ENCODE peak calls at places on chromosome 16, in eight cellular contexts. One of them, this sample, is unnamed.

GRCh38 chr16:74716355-74716754 is 15.7 kb upstream of the MLKL start:
- DNase-seq in PC-9: no peak
- DNase-seq in ascending aorta: no peak
- DNase-seq in esophagus squamous epithelium: no peak
- DNase-seq in A549: no peak
- DNase-seq in heart right ventricle: no peak
- DNase-seq in gastrocnemius medialis: no peak
- DNase-seq in mammary epithelial cell: no peak
- DNase-seq in this sample: no peak

GRCh38 chr16:55480228-55480655 is 1.2 kb downstream of the MMP2 start:
- DNase-seq in PC-9: peak; percentile 55
- DNase-seq in ascending aorta: peak; percentile 91
- DNase-seq in esophagus squamous epithelium: no peak
- DNase-seq in A549: no peak
- DNase-seq in heart right ventricle: peak; percentile 87
- DNase-seq in gastrocnemius medialis: peak; percentile 79
- DNase-seq in mammary epithelial cell: peak; percentile 59
- DNase-seq in this sample: no peak

GRCh38 chr16:66858740-66859396 is 14.7 kb downstream of the CA7 start:
- DNase-seq in PC-9: peak; percentile 76
- DNase-seq in ascending aorta: no peak
- DNase-seq in esophagus squamous epithelium: no peak
- DNase-seq in A549: no peak
- DNase-seq in heart right ventricle: peak; percentile 74
- DNase-seq in gastrocnemius medialis: peak; percentile 82
- DNase-seq in mammary epithelial cell: peak; percentile 52
- DNase-seq in this sample: no peak

GRCh38 chr16:68074850-68075249 is 10.3 kb upstream of the NFATC3 start:
- DNase-seq in PC-9: no peak
- DNase-seq in ascending aorta: no peak
- DNase-seq in esophagus squamous epithelium: peak; percentile 29
- DNase-seq in A549: no peak
- DNase-seq in heart right ventricle: no peak
- DNase-seq in gastrocnemius medialis: no peak
- DNase-seq in mammary epithelial cell: no peak
- DNase-seq in this sample: no peak

GRCh38 chr16:22321340-22322001 is 24.3 kb downstream of the POLR3E start:
- DNase-seq in PC-9: peak; percentile 59
- DNase-seq in ascending aorta: no peak
- DNase-seq in esophagus squamous epithelium: no peak
- DNase-seq in A549: peak; percentile 84
- DNase-seq in heart right ventricle: peak; percentile 50
- DNase-seq in gastrocnemius medialis: peak; percentile 80
- DNase-seq in mammary epithelial cell: peak; percentile 55
- DNase-seq in this sample: peak; percentile 73

GRCh38 chr16:6988846-6989245 is 343.8 kb upstream of the RBFOX1 start:
- DNase-seq in PC-9: no peak
- DNase-seq in ascending aorta: no peak
- DNase-seq in esophagus squamous epithelium: no peak
- DNase-seq in A549: no peak
- DNase-seq in heart right ventricle: no peak
- DNase-seq in gastrocnemius medialis: no peak
- DNase-seq in mammary epithelial cell: no peak
- DNase-seq in this sample: no peak

GRCh38 chr16:4380131-4381063 is 8.7 kb downstream of the VASN start:
- DNase-seq in PC-9: no peak
- DNase-seq in ascending aorta: peak; percentile 86
- DNase-seq in esophagus squamous epithelium: no peak
- DNase-seq in A549: no peak
- DNase-seq in heart right ventricle: peak; percentile 16
- DNase-seq in gastrocnemius medialis: no peak
- DNase-seq in mammary epithelial cell: no peak
- DNase-seq in this sample: no peak

GRCh38 chr16:67040906-67041305 is 12.0 kb downstream of the CBFB start:
- DNase-seq in PC-9: no peak
- DNase-seq in ascending aorta: no peak
- DNase-seq in esophagus squamous epithelium: no peak
- DNase-seq in A549: no peak
- DNase-seq in heart right ventricle: no peak
- DNase-seq in gastrocnemius medialis: no peak
- DNase-seq in mammary epithelial cell: no peak
- DNase-seq in this sample: no peak

GRCh38 chr16:58465817-58466216 is 34.1 kb upstream of the NDRG4 start:
- DNase-seq in PC-9: no peak
- DNase-seq in ascending aorta: no peak
- DNase-seq in esophagus squamous epithelium: no peak
- DNase-seq in A549: no peak
- DNase-seq in heart right ventricle: no peak
- DNase-seq in gastrocnemius medialis: no peak
- DNase-seq in mammary epithelial cell: no peak
- DNase-seq in this sample: no peak

GRCh38 chr16:46930861-46931260 is 42.6 kb downstream of the DNAJA2 start:
- DNase-seq in PC-9: no peak
- DNase-seq in ascending aorta: no peak
- DNase-seq in esophagus squamous epithelium: no peak
- DNase-seq in A549: no peak
- DNase-seq in heart right ventricle: no peak
- DNase-seq in gastrocnemius medialis: no peak
- DNase-seq in mammary epithelial cell: no peak
- DNase-seq in this sample: no peak

GRCh38 chr16:2709588-2709984 is 10.4 kb downstream of the PRSS27 start:
- DNase-seq in PC-9: no peak
- DNase-seq in ascending aorta: no peak
- DNase-seq in esophagus squamous epithelium: no peak
- DNase-seq in A549: no peak
- DNase-seq in heart right ventricle: no peak
- DNase-seq in gastrocnemius medialis: no peak
- DNase-seq in mammary epithelial cell: no peak
- DNase-seq in this sample: no peak

GRCh38 chr16:2710711-2711231 is 9.3 kb downstream of the PRSS27 start:
- DNase-seq in PC-9: no peak
- DNase-seq in ascending aorta: no peak
- DNase-seq in esophagus squamous epithelium: no peak
- DNase-seq in A549: no peak
- DNase-seq in heart right ventricle: no peak
- DNase-seq in gastrocnemius medialis: no peak
- DNase-seq in mammary epithelial cell: no peak
- DNase-seq in this sample: no peak

GRCh38 chr16:2708955-2709587 is 11.0 kb downstream of the PRSS27 start:
- DNase-seq in PC-9: no peak
- DNase-seq in ascending aorta: no peak
- DNase-seq in esophagus squamous epithelium: no peak
- DNase-seq in A549: no peak
- DNase-seq in heart right ventricle: no peak
- DNase-seq in gastrocnemius medialis: no peak
- DNase-seq in mammary epithelial cell: no peak
- DNase-seq in this sample: no peak

GRCh38 chr16:2711370-2712062 is 8.5 kb downstream of the PRSS27 start:
- DNase-seq in PC-9: no peak
- DNase-seq in ascending aorta: no peak
- DNase-seq in esophagus squamous epithelium: no peak
- DNase-seq in A549: no peak
- DNase-seq in heart right ventricle: no peak
- DNase-seq in gastrocnemius medialis: no peak
- DNase-seq in mammary epithelial cell: no peak
- DNase-seq in this sample: no peak

DNA sequence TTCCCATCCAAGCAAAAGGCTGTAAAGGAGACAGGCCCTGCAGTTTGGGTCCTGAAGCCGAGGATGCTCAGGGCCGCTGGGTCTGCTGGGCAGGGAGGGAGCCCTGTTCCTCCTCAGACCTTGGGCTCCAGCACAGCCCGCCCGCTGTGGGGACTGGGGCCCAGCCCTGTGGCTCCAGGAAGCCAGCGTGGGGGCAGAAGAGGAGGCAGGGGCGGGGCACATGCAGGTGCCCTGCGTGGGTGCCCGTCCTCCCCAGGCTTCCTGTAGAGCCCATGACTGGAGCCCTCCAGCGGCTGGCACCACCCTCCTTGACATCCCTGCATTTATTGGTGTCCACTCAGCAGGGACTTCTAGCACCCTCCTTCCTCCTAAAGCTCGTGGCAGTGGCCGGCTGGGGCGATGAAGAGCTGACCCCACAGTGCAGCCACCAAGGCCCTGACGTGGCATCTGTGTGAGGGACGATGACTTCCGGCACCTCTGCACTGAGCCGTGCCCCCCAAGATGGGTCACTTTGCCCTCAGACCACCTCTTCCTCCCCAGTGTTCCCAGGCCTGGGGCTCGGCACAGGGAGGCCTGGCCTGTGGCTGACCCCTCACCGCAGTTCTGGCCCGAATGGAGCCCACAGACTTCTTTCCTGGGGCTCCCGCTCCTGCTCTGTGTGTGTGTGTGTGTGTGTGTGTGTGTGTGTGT is 9.9 kb downstream of the PRSS27 start:
- DNase-seq in PC-9: no peak
- DNase-seq in ascending aorta: no peak
- DNase-seq in esophagus squamous epithelium: no peak
- DNase-seq in A549: no peak
- DNase-seq in heart right ventricle: no peak
- DNase-seq in gastrocnemius medialis: no peak
- DNase-seq in mammary epithelial cell: no peak
- DNase-seq in this sample: no peak
- H3K9me3 ChIP-seq in PC-9: no peaks in the 10 kb centered on the region
- H3K9me3 ChIP-seq in ascending aorta: no peaks in the 10 kb centered on the region
- H3K9me3 ChIP-seq in esophagus squamous epithelium: no peaks in the 10 kb centered on the region
- H3K9me3 ChIP-seq in A549: no peaks in the 10 kb centered on the region
- H3K9me3 ChIP-seq in heart right ventricle: no peaks in the 10 kb centered on the region
- H3K9me3 ChIP-seq in gastrocnemius medialis: no peaks in the 10 kb centered on the region
- H3K9me3 ChIP-seq in mammary epithelial cell: no peaks in the 10 kb centered on the region
- H3K9me3 ChIP-seq in this sample: no peaks in the 10 kb centered on the region

GRCh38 chr16:1734123-1734522 is 28.1 kb downstream of the MAPK8IP3 start:
- DNase-seq in PC-9: no peak
- DNase-seq in ascending aorta: no peak
- DNase-seq in esophagus squamous epithelium: no peak
- DNase-seq in A549: no peak
- DNase-seq in heart right ventricle: no peak
- DNase-seq in gastrocnemius medialis: no peak
- DNase-seq in mammary epithelial cell: no peak
- DNase-seq in this sample: no peak

GRCh38 chr16:1731603-1732002 is 25.6 kb downstream of the MAPK8IP3 start:
- DNase-seq in PC-9: no peak
- DNase-seq in ascending aorta: no peak
- DNase-seq in esophagus squamous epithelium: no peak
- DNase-seq in A549: no peak
- DNase-seq in heart right ventricle: no peak
- DNase-seq in gastrocnemius medialis: no peak
- DNase-seq in mammary epithelial cell: no peak
- DNase-seq in this sample: no peak

GRCh38 chr16:1731073-1731472 is 25.1 kb downstream of the MAPK8IP3 start:
- DNase-seq in PC-9: no peak
- DNase-seq in ascending aorta: no peak
- DNase-seq in esophagus squamous epithelium: no peak
- DNase-seq in A549: no peak
- DNase-seq in heart right ventricle: no peak
- DNase-seq in gastrocnemius medialis: no peak
- DNase-seq in mammary epithelial cell: no peak
- DNase-seq in this sample: no peak

GRCh38 chr16:1729445-1729844 is 23.4 kb downstream of the MAPK8IP3 start:
- DNase-seq in PC-9: no peak
- DNase-seq in ascending aorta: no peak
- DNase-seq in esophagus squamous epithelium: no peak
- DNase-seq in A549: no peak
- DNase-seq in heart right ventricle: no peak
- DNase-seq in gastrocnemius medialis: no peak
- DNase-seq in mammary epithelial cell: no peak
- DNase-seq in this sample: no peak

GRCh38 chr16:1732071-1732470 is 26.1 kb downstream of the MAPK8IP3 start:
- DNase-seq in PC-9: no peak
- DNase-seq in ascending aorta: no peak
- DNase-seq in esophagus squamous epithelium: no peak
- DNase-seq in A549: no peak
- DNase-seq in heart right ventricle: no peak
- DNase-seq in gastrocnemius medialis: no peak
- DNase-seq in mammary epithelial cell: no peak
- DNase-seq in this sample: no peak
- H3K4me3 ChIP-seq in PC-9: no peak overlapping the region
- H3K4me3 ChIP-seq in ascending aorta: no peak overlapping the region
- H3K4me3 ChIP-seq in esophagus squamous epithelium: no peak overlapping the region
- H3K4me3 ChIP-seq in A549: no peak overlapping the region
- H3K4me3 ChIP-seq in heart right ventricle: no peak overlapping the region
- H3K4me3 ChIP-seq in gastrocnemius medialis: no peak overlapping the region
- H3K4me3 ChIP-seq in mammary epithelial cell: no peak overlapping the region
- H3K4me3 ChIP-seq in this sample: no peak overlapping the region

GRCh38 chr16:89704281-89704680 is 2.8 kb upstream of the SPATA2L start:
- DNase-seq in PC-9: no peak
- DNase-seq in ascending aorta: no peak
- DNase-seq in esophagus squamous epithelium: no peak
- DNase-seq in A549: no peak
- DNase-seq in heart right ventricle: no peak
- DNase-seq in gastrocnemius medialis: no peak
- DNase-seq in mammary epithelial cell: no peak
- DNase-seq in this sample: no peak

GRCh38 chr16:89700100-89700648 is 1.3 kb downstream of the SPATA2L start:
- DNase-seq in PC-9: peak; percentile 100
- DNase-seq in ascending aorta: peak; percentile 99
- DNase-seq in esophagus squamous epithelium: peak; percentile 89
- DNase-seq in A549: peak; percentile 99
- DNase-seq in heart right ventricle: peak; percentile 99
- DNase-seq in gastrocnemius medialis: peak; percentile 97
- DNase-seq in mammary epithelial cell: peak; percentile 98
- DNase-seq in this sample: peak; percentile 95

GRCh38 chr16:89701425-89702406 is at the start of gene SPATA2L:
- DNase-seq in PC-9: peak; percentile 99
- DNase-seq in ascending aorta: peak; percentile 91
- DNase-seq in esophagus squamous epithelium: peak; percentile 76
- DNase-seq in A549: peak; percentile 95
- DNase-seq in heart right ventricle: peak; percentile 88
- DNase-seq in gastrocnemius medialis: peak; percentile 90
- DNase-seq in mammary epithelial cell: peak; percentile 95
- DNase-seq in this sample: peak; percentile 93

GRCh38 chr16:89697616-89698331 is 3.7 kb downstream of the SPATA2L start:
- DNase-seq in PC-9: no peak
- DNase-seq in ascending aorta: no peak
- DNase-seq in esophagus squamous epithelium: no peak
- DNase-seq in A549: no peak
- DNase-seq in heart right ventricle: no peak
- DNase-seq in gastrocnemius medialis: peak; percentile 10
- DNase-seq in mammary epithelial cell: no peak
- DNase-seq in this sample: no peak

GRCh38 chr16:89700649-89701424 is 668 bp downstream of the SPATA2L start:
- DNase-seq in PC-9: peak; percentile 66
- DNase-seq in ascending aorta: no peak
- DNase-seq in esophagus squamous epithelium: no peak
- DNase-seq in A549: peak; percentile 72
- DNase-seq in heart right ventricle: no peak
- DNase-seq in gastrocnemius medialis: peak; percentile 30
- DNase-seq in mammary epithelial cell: peak; percentile 69
- DNase-seq in this sample: peak; percentile 34
- TF ChIP-seq CTCF in PC-9: no peak
- TF ChIP-seq CTCF in ascending aorta: peak; percentile 19
- TF ChIP-seq CTCF in esophagus squamous epithelium: no peak
- TF ChIP-seq CTCF in A549: no peak
- TF ChIP-seq CTCF in heart right ventricle: no peak
- TF ChIP-seq CTCF in gastrocnemius medialis: no peak
- TF ChIP-seq CTCF in mammary epithelial cell: peak; percentile 44
- TF ChIP-seq CTCF in this sample: peak; percentile 38

DNA sequence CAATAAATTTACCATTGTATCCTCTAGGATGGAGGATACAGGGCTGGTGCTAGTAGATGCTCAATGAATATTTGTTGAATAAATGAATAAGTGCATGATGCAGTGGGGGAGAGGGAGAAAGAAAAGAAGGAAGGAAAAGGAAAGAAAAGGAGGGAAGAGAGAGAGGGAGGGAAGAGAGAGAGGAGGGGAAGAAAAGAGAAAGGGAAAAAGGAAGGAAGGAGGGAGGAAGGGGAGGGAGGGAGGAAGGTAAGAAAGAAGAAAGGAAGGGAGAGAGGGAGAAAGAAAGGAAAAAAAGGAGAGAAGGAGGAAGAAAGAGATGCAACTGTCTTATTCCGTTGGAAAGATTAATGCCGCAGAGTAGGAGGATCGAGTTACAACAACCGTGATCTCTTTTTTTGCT is 30.4 kb downstream of the HSBP1 start:
- DNase-seq in PC-9: no peak
- DNase-seq in ascending aorta: no peak
- DNase-seq in esophagus squamous epithelium: no peak
- DNase-seq in A549: no peak
- DNase-seq in heart right ventricle: no peak
- DNase-seq in gastrocnemius medialis: no peak
- DNase-seq in mammary epithelial cell: no peak
- DNase-seq in this sample: no peak
- H3K9me3 ChIP-seq in PC-9: no peaks in the 10 kb centered on the region
- H3K9me3 ChIP-seq in ascending aorta: no peaks in the 10 kb centered on the region
- H3K9me3 ChIP-seq in esophagus squamous epithelium: no peaks in the 10 kb centered on the region
- H3K9me3 ChIP-seq in A549: no peaks in the 10 kb centered on the region
- H3K9me3 ChIP-seq in heart right ventricle: no peaks in the 10 kb centered on the region
- H3K9me3 ChIP-seq in gastrocnemius medialis: no peaks in the 10 kb centered on the region
- H3K9me3 ChIP-seq in mammary epithelial cell: no peaks in the 10 kb centered on the region
- H3K9me3 ChIP-seq in this sample: no peaks in the 10 kb centered on the region

This sample was measured in WERI-Rb-1.